ENCODE peak calls at places on chromosome 11, in four cellular contexts. C is colonic mucosa, H is mammary epithelial cell, D is HAP-1. V is an unnamed sample. For H3K4me1 and H3K27me3, the result is how much of the 10 kb centered on the place peaks cover.

GRCh38 chr11:14423633-14424032 is 64.7 kb upstream of the RRAS2 start:
- DNase-seq in H (no peak), D (no peak), C (no peak), V (no peak)

GRCh38 chr11:44927174-44927661 is 23.5 kb downstream of the TP53I11 start:
- DNase-seq in D (peak), H (peak), C (peak), V (no peak)

GRCh38 chr11:134639586-134640330 is 227.7 kb upstream of the B3GAT1 start:
- DNase-seq in D (no peak), C (peak), H (no peak), V (no peak)

GRCh38 chr11:26276798-26277424 is 55.0 kb upstream of the ANO3 start:
- DNase-seq in D (peak), C (peak), H (peak), V (peak)

GRCh38 chr11:129861702-129862107 is 33.7 kb downstream of the NFRKB start:
- DNase-seq in C (peak), D (peak), H (peak), V (peak)

GRCh38 chr11:61309739-61310138 is 14.6 kb upstream of the VWCE start:
- DNase-seq in H (no peak), C (no peak), D (no peak), V (no peak)

GRCh38 chr11:763073-763463 is 14.2 kb downstream of the GATD1 start:
- DNase-seq in H (peak), D (no peak), C (peak), V (no peak)

GRCh38 chr11:64925536-64926449 is 1.3 kb downstream of the PPP2R5B start:
- DNase-seq in D (no peak), C (no peak), H (no peak), V (no peak)

GRCh38 chr11:79291948-79292347 is 148.9 kb downstream of the TENM4 start:
- DNase-seq in D (no peak), H (no peak), C (no peak), V (no peak)

GRCh38 chr11:65506770-65507485 is 8.1 kb downstream of the MALAT1 start:
- DNase-seq in H (no peak), D (peak), C (peak), V (no peak)

GRCh38 chr11:123301696-123302400 is 106.8 kb upstream of the CLMP start:
- DNase-seq in D (peak), C (peak), H (peak), V (no peak)

GRCh38 chr11:108851781-108852180 is 186.9 kb downstream of the DDX10 start:
- DNase-seq in H (no peak), D (no peak), C (no peak), V (no peak)

GRCh38 chr11:114304969-114305368 is 8.8 kb downstream of the NNMT start:
- DNase-seq in C (no peak), D (no peak), H (no peak), V (no peak)

GRCh38 chr11:76288166-76288978 is 82.1 kb upstream of the WNT11 start:
- DNase-seq in C (no peak), H (no peak), D (no peak), V (no peak)

GRCh38 chr11:115587718-115588342 is 83.6 kb upstream of the CADM1 start:
- DNase-seq in C (no peak), D (no peak), H (no peak), V (no peak)

GRCh38 chr11:93024376-93024775 is 54.9 kb downstream of the MTNR1B start:
- DNase-seq in H (no peak), C (no peak), D (no peak), V (no peak)

GRCh38 chr11:7486731-7487130 is 1.4 kb downstream of the OLFML1 start:
- DNase-seq in C (no peak), D (no peak), H (no peak), V (no peak)

GRCh38 chr11:111910637-111911562 is 670 bp downstream of the CRYAB start:
- DNase-seq in H (peak), C (no peak), D (no peak), V (no peak)

GRCh38 chr11:83285771-83286528 is at the start of gene CCDC90B:
- DNase-seq in C (peak), D (peak), H (peak), V (peak)

GRCh38 chr11:12725863-12726666 is 51.8 kb downstream of the TEAD1 start:
- DNase-seq in H (peak), C (no peak), D (no peak), V (no peak)

GRCh38 chr11:62770778-62771143 is 435 bp upstream of the TAF6L start:
- DNase-seq in H (no peak), D (peak), C (peak), V (no peak)

GRCh38 chr11:9626778-9627394 is 37.0 kb upstream of the SWAP70 start:
- DNase-seq in H (no peak), D (peak), C (no peak), V (no peak)

GRCh38 chr11:105881027-105881426 is 141.0 kb downstream of the MSANTD4 start:
- DNase-seq in C (no peak), D (no peak), H (no peak), V (no peak)

GRCh38 chr11:70402685-70403084 is 4.4 kb downstream of the CTTN start:
- DNase-seq in D (no peak), H (peak), C (no peak), V (no peak)

GRCh38 chr11:26847977-26848376 is 126.1 kb upstream of the SLC5A12 start:
- DNase-seq in H (no peak), D (no peak), C (no peak), V (no peak)

GRCh38 chr11:3000032-3000961 is 8.2 kb upstream of the NAP1L4 start:
- DNase-seq in D (no peak), C (no peak), H (peak), V (no peak)

GRCh38 chr11:83115992-83116641 is 40.8 kb upstream of the PCF11 start:
- DNase-seq in C (no peak), D (no peak), H (no peak), V (no peak)

GRCh38 chr11:114168691-114169090 is 109.2 kb downstream of the ZBTB16 start:
- DNase-seq in H (no peak), D (no peak), C (peak), V (no peak)

GRCh38 chr11:12485328-12485727 is 108.0 kb downstream of the PARVA start:
- DNase-seq in D (no peak), C (no peak), H (no peak), V (no peak)

GRCh38 chr11:64858467-64859401 is 14.3 kb upstream of the CDC42BPG start:
- DNase-seq in D (no peak), H (no peak), C (no peak), V (no peak)

GRCh38 chr11:80948781-80949180 is 1508.0 kb upstream of the TENM4 start:
- DNase-seq in C (no peak), H (no peak), D (no peak), V (no peak)

GRCh38 chr11:95338430-95338991 is 107.5 kb upstream of the SESN3 start:
- DNase-seq in D (peak), H (no peak), C (peak), V (no peak)

GRCh38 chr11:63940786-63941185 is 2.0 kb downstream of the NAA40 start:
- DNase-seq in H (no peak), D (no peak), C (no peak), V (no peak)

GRCh38 chr11:8699903-8700302 is 17.3 kb downstream of the RPL27A start:
- DNase-seq in D (peak), H (peak), C (no peak), V (no peak)

GRCh38 chr11:109511598-109511997 is 89.6 kb downstream of the C11orf87 start:
- DNase-seq in C (no peak), H (peak), D (no peak), V (no peak)

GRCh38 chr11:3095712-3096361 is 38.6 kb upstream of the CARS1 start:
- DNase-seq in D (no peak), H (peak), C (no peak), V (no peak)

DNA sequence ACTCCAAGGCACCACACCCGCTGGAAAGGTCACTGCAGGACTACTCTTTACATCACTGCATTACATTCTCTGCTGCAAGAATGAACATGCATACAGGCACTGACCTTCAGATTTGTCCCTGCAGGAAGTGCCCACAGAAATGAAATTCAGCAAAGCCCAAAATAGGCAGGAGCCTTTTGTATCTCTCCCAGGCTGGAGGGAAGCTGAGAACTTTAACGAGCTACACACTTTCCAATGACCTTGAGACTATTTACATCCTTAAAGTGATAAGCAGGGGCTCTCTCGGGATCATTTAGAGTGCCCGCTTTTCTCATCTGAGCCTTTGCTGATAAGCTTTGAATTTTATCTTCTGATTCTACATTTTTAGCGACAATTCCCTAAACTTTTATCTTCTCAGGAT is 12.5 kb downstream of the FEZ1 start:
- DNase-seq in C (no peak), H (peak), D (peak), V (no peak)
- H3K4me3 ChIP-seq in C (no peak), H (no peak), D (no peak), V (no peak)

GRCh38 chr11:32433249-32434115 is 1.9 kb downstream of the WT1 start:
- DNase-seq in D (no peak), H (no peak), C (no peak), V (no peak)

GRCh38 chr11:32435511-32435946 is at the start of gene WT1:
- DNase-seq in D (peak), C (no peak), H (no peak), V (no peak)

GRCh38 chr11:32435152-32435480 is 223 bp downstream of the WT1 start:
- DNase-seq in H (no peak), D (no peak), C (no peak), V (no peak)

GRCh38 chr11:32434116-32434386 is 1.3 kb downstream of the WT1 start:
- DNase-seq in H (no peak), D (no peak), C (no peak), V (no peak)

DNA sequence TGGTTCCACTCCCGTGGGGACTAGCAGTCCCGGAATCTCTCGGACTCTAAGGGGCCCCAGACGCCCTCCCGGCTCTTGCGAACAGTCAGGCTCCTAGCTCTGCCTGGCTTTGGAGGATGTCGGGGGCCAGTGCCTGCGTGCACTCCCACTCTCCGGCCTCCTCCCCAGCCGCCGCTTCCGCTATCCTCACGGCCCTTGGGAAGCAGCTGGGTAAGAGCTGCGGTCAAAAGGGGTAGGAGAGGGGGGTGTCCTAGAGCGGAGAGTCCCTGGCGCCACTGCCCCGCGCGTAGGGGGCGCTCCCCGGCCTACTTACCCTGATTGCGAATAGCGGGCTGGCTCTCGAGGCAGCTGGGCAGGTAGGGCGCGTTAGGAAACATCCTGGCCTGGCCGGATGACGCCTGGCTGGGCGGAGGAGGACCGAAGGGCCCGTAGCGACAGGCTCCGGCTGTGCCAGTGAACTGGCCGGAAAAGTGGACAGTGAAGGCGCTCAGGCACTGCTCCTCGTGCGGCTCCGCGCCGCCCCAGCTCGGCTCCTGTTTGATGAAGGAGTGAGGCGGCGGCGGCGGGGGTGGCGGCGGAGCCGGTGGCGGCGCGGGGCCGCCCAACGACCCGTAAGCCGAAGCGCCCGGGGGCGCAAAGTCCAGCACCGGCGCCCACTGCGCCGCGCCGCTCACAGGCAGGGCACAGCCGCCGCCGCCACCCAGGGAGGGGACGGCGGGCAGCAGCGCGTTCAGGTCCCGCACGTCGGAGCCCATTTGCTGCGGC is 770 bp downstream of the WT1 start:
- DNase-seq in D (peak), C (no peak), H (no peak), V (no peak)
- H3K4me1 ChIP-seq in D (under half), C (under half), H (under half), V (under half)

DNA sequence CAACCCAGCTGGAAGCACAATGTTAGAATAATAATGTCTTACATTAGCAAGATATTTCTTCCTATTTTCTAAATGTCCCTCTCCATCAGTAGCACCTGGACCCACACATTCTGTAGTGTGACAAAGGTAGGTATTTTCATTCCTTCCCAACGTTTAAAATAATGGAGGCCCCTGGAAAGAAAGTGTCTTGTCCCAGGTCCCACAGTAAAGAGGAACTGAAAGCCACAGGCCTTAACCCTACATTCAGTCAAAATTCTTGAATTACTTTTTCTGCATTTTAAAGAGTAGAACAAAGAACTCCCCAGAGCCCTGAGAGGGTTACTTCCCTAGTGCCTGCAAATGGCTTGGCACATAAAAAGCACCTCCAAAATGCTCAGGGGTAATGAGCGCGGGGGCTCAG is 26.3 kb downstream of the OPCML start:
- DNase-seq in C (no peak), H (no peak), D (no peak), V (no peak)
- H3K27me3 ChIP-seq in C (under half), H (under half), D (under half), V (under half)

GRCh38 chr11:34343686-34344085 is 14.1 kb downstream of the ABTB2 start:
- DNase-seq in H (no peak), C (no peak), D (no peak), V (no peak)

GRCh38 chr11:34345991-34346480 is 11.8 kb downstream of the ABTB2 start:
- DNase-seq in H (no peak), C (no peak), D (no peak), V (no peak)

GRCh38 chr11:34344410-34345011 is 13.3 kb downstream of the ABTB2 start:
- DNase-seq in D (no peak), H (peak), C (no peak), V (no peak)

GRCh38 chr11:34346551-34346950 is 11.3 kb downstream of the ABTB2 start:
- DNase-seq in H (peak), C (no peak), D (no peak), V (no peak)

GRCh38 chr11:34345012-34345804 is 12.6 kb downstream of the ABTB2 start:
- DNase-seq in H (peak), C (peak), D (no peak), V (no peak)
- H3K4me3 ChIP-seq in H (no peak), C (no peak), D (no peak), V (no peak)